ENCODE peak calls at places on chromosome 6, in nine cellular contexts. Q, W, E, P, C, X, S, R and G are unnamed samples. For H3K4me1, the result is how much of the 10 kb centered on the place peaks cover.

GRCh38 chr6:26159417-26160273 is 72.4 kb downstream of the HFE start:
- DNase-seq in Q (peak), W (peak), E (no peak), P (no peak), C (peak), X (no peak), S (no peak), R (peak), G (no peak)

GRCh38 chr6:85747654-85748053 is 105.0 kb upstream of the SYNCRIP start:
- DNase-seq in Q (no peak), W (no peak), E (no peak), P (no peak), C (peak), X (no peak), S (no peak), R (peak), G (no peak)

GRCh38 chr6:47247227-47247797 is 62.4 kb downstream of the TNFRSF21 start:
- DNase-seq in Q (no peak), W (peak), E (no peak), P (no peak), C (no peak), X (no peak), S (no peak), R (peak), G (no peak)

GRCh38 chr6:524803-525202 is 132.1 kb downstream of the HUS1B start:
- DNase-seq in Q (peak), W (no peak), E (no peak), P (no peak), C (no peak), X (no peak), S (no peak), R (no peak), G (no peak)

GRCh38 chr6:90049295-90049694 is 155.0 kb downstream of the GJA10 start:
- DNase-seq in Q (peak), W (no peak), E (no peak), P (no peak), C (no peak), X (no peak), S (no peak), R (no peak), G (no peak)

GRCh38 chr6:156658186-156658585 is 119.0 kb upstream of the ARID1B start:
- DNase-seq in Q (no peak), W (no peak), E (no peak), P (no peak), C (no peak), X (no peak), S (no peak), R (peak), G (no peak)

GRCh38 chr6:26196846-26197683 is 109.8 kb downstream of the HFE start:
- DNase-seq in Q (peak), W (peak), E (no peak), P (peak), C (no peak), X (peak), S (peak), R (peak), G (peak)

GRCh38 chr6:106163966-106164877 is 78.1 kb downstream of the PRDM1 start:
- DNase-seq in Q (peak), W (peak), E (peak), P (no peak), C (no peak), X (no peak), S (no peak), R (peak), G (no peak)

GRCh38 chr6:52049252-52050050 is 38.0 kb downstream of the PKHD1 start:
- DNase-seq in Q (peak), W (peak), E (no peak), P (peak), C (peak), X (peak), S (no peak), R (peak), G (no peak)

GRCh38 chr6:22755605-22756004 is 186.2 kb downstream of the HDGFL1 start:
- DNase-seq in Q (no peak), W (no peak), E (no peak), P (no peak), C (no peak), X (no peak), S (no peak), R (no peak), G (no peak)

GRCh38 chr6:91569071-91569470 is 982.2 kb upstream of the MAP3K7 start:
- DNase-seq in Q (no peak), W (no peak), E (no peak), P (no peak), C (no peak), X (no peak), S (no peak), R (no peak), G (no peak)

GRCh38 chr6:52931351-52931750 is 21.9 kb upstream of the GSTA3 start:
- DNase-seq in Q (no peak), W (no peak), E (no peak), P (no peak), C (no peak), X (no peak), S (no peak), R (no peak), G (no peak)

GRCh38 chr6:33624856-33625255 is 3.7 kb downstream of the ITPR3 start:
- DNase-seq in Q (no peak), W (no peak), E (no peak), P (no peak), C (no peak), X (no peak), S (no peak), R (no peak), G (no peak)

GRCh38 chr6:33622456-33623431 is 1.6 kb downstream of the ITPR3 start:
- DNase-seq in Q (no peak), W (no peak), E (no peak), P (no peak), C (no peak), X (no peak), S (peak), R (peak), G (no peak)

GRCh38 chr6:33621396-33622388 is 570 bp downstream of the ITPR3 start:
- DNase-seq in Q (peak), W (peak), E (no peak), P (no peak), C (no peak), X (no peak), S (peak), R (peak), G (no peak)

GRCh38 chr6:33620584-33621395 is at the start of gene ITPR3:
- DNase-seq in Q (peak), W (peak), E (no peak), P (no peak), C (peak), X (no peak), S (peak), R (peak), G (peak)

GRCh38 chr6:33623895-33624381 is 2.8 kb downstream of the ITPR3 start:
- DNase-seq in Q (no peak), W (peak), E (no peak), P (no peak), C (no peak), X (no peak), S (peak), R (peak), G (no peak)
- H3K4me1 ChIP-seq in Q (under half), W (half or more), E (under half), P (under half), C (under half), X (under half), S (under half), R (under half), G (under half)

DNA sequence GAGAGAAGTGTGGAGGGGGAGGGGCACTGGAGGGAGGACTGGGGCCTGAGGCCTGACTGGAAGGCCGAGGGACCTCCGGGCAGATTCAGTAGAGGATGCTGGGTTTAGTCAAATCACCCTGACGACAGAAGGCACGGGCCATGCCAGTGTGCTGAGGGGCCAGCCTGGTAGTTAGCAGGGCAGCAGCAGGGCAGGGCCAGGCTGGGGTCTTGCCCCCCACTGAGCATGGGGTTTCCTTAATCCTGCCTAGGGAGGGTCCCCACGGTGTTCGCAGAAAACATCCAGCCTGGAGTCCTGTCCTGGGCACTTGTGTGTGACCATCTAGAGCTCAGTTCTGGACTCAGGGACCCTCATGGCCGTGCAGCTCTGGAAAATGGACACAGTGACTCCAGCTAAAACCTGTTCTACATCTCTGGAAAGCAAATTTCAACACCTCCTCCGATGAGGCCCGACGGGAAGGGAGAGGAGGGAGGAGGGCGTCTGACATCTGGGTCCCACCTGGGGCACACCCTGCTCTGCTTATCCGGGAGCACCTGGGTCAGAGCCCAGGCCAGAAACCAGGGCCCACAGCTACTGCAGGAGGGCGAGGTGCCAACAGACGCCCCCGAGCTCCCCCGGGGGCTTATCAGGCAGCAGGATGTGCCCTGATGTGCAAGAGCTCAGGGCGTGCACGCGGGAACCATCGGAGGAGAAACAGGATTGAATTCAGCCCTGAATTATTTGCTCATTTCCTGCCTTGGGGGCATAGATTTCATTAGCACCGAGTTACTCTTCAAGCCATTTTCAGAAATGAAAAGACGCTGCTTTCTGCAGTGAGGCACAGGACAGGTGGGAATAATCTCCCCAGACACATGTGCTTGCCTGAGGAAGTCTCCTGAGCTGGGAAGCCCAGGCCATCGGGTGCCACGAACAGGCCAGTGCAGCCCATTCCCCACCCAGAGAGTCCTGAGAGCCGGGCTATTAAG is 78.0 kb upstream of the MPC1 start:
- DNase-seq in Q (no peak), W (peak), E (no peak), P (no peak), C (no peak), X (no peak), S (no peak), R (no peak), G (no peak)
- H3K4me1 ChIP-seq in Q (under half), W (half or more), E (under half), P (under half), C (under half), X (under half), S (under half), R (under half), G (under half)

GRCh38 chr6:24566020-24566752 is 71.4 kb downstream of the ALDH5A1 start:
- DNase-seq in Q (no peak), W (no peak), E (no peak), P (no peak), C (no peak), X (no peak), S (no peak), R (peak), G (no peak)
- H3K4me1 ChIP-seq in Q (under half), W (under half), E (under half), P (under half), C (under half), X (under half), S (under half), R (under half), G (under half)

GRCh38 chr6:41331401-41332150 is 3.8 kb upstream of the NCR2 start:
- DNase-seq in Q (no peak), W (no peak), E (no peak), P (no peak), C (no peak), X (no peak), S (no peak), R (no peak), G (no peak)
- H3K4me1 ChIP-seq in Q (under half), W (under half), E (under half), P (under half), C (under half), X (under half), S (under half), R (under half), G (under half)